ENCODE peak calls at places on chromosomes 6 and 20, in four cellular contexts. U is HepG2, O is K562, T is GM12878. S is an unnamed sample.

GRCh38 chr20:58145506-58146080 is 82.9 kb downstream of the ANKRD60 start:
- DNase-seq in U (no peak), T (no peak), O (no peak), S (no peak)

GRCh38 chr6:157272866-157273755 is 50.2 kb downstream of the TMEM242 start:
- DNase-seq in T (no peak), U (peak; percentile 48), O (peak; percentile 25), S (no peak)

GRCh38 chr6:107716688-107717089 is 107.4 kb downstream of the SCML4 start:
- DNase-seq in U (no peak), O (peak; percentile 57), T (peak; percentile 53), S (peak; percentile 24)

GRCh38 chr6:133512410-133513016 is 271.4 kb downstream of the EYA4 start:
- DNase-seq in T (no peak), O (peak; percentile 42), U (peak; percentile 46), S (peak; percentile 40)

GRCh38 chr6:14944593-14944992 is 301.3 kb upstream of the JARID2 start:
- DNase-seq in O (no peak), T (no peak), U (no peak), S (no peak)

GRCh38 chr6:41373919-41374617 is 38.7 kb downstream of the NCR2 start:
- DNase-seq in O (no peak), U (no peak), T (no peak), S (no peak)

GRCh38 chr20:36259177-36259835 is 23.0 kb downstream of the AAR2 start:
- DNase-seq in U (peak; percentile 32), O (no peak), T (no peak), S (no peak)

GRCh38 chr6:119979862-119980261 is 630.3 kb upstream of the MAN1A1 start:
- DNase-seq in T (no peak), O (peak; percentile 9), U (peak; percentile 16), S (no peak)

GRCh38 chr6:31144296-31144969 is 5.6 kb upstream of the PSORS1C2 start:
- DNase-seq in T (no peak), O (no peak), U (no peak), S (no peak)

GRCh38 chr20:25025091-25025861 is 32.7 kb downstream of the ACSS1 start:
- DNase-seq in O (no peak), U (no peak), T (no peak), S (no peak)

GRCh38 chr20:41138217-41138526 is 829 bp downstream of the PLCG1 start:
- DNase-seq in U (peak; percentile 39), O (no peak), T (no peak), S (no peak)

GRCh38 chr20:47847882-47848485 is 62.7 kb upstream of the SULF2 start:
- DNase-seq in O (no peak), T (no peak), U (no peak), S (no peak)

GRCh38 chr6:71124340-71124739 is 164.3 kb upstream of the OGFRL1 start:
- DNase-seq in U (no peak), T (no peak), O (no peak), S (no peak)

GRCh38 chr6:40695750-40696415 is 108.7 kb upstream of the LRFN2 start:
- DNase-seq in T (no peak), O (no peak), U (no peak), S (no peak)

GRCh38 chr6:124962617-124963415 is 579 bp downstream of the RNF217 start:
- DNase-seq in O (peak; percentile 63), U (no peak), T (no peak), S (peak; percentile 53)

GRCh38 chr20:60046011-60046413 is 87.8 kb downstream of the CDH26 start:
- DNase-seq in O (no peak), T (no peak), U (no peak), S (no peak)

GRCh38 chr20:56805313-56805712 is 176.2 kb downstream of the TFAP2C start:
- DNase-seq in O (no peak), T (no peak), U (no peak), S (no peak)

GRCh38 chr20:49501917-49502316 is 19.4 kb upstream of the KCNB1 start:
- DNase-seq in O (peak; percentile 37), U (peak; percentile 57), T (no peak), S (peak; percentile 30)

GRCh38 chr6:42047220-42047590 is 3.1 kb upstream of the TAF8 start:
- DNase-seq in U (no peak), O (no peak), T (no peak), S (no peak)

GRCh38 chr6:21357262-21357661 is 236.3 kb upstream of the SOX4 start:
- DNase-seq in U (no peak), T (no peak), O (peak; percentile 14), S (no peak)

GRCh38 chr20:50673146-50673830 is 18.1 kb downstream of the RIPOR3 start:
- DNase-seq in T (no peak), U (peak; percentile 62), O (peak; percentile 87), S (no peak)

GRCh38 chr6:91462236-91462635 is 875.4 kb upstream of the MAP3K7 start:
- DNase-seq in U (no peak), O (no peak), T (no peak), S (no peak)

GRCh38 chr6:118963003-118963402 is 28.0 kb upstream of the MCM9 start:
- DNase-seq in T (no peak), O (no peak), U (no peak), S (no peak)

GRCh38 chr6:116430860-116431259 is 30.3 kb upstream of the CALHM6 start:
- DNase-seq in O (peak; percentile 16), U (no peak), T (no peak), S (no peak)

DNA sequence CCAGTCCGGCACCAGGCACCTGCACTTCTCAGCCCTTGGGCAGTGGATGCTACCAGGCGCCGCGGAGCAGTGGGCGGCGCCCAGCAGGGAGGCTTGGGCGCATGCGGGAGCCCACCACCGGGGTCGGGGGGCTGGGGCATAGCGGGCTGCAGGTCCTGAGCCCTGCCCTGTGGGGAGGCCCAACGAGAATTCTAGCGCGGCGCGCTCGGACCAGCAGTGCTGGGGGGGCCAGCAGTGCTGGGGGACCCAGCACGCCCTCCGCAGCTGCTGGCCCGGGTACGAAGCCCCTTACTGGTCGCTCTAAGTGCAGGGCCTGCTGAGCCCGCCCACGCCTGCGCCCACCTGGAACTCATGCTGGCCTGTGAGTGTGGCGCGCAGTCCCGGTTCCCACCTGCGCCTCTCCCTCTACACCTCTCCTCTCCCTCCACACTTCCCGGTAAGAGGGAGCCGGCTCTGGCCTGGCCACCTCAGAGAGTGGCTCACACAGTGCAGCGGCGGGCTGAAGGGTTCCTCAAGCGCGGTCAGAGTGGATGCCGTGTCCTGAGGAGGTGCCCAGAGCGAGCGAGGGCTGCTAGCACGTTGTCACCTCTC is 28.5 kb upstream of the SERPINB1 start:
- DNase-seq in T (no peak), O (no peak), U (no peak), S (no peak)
- TF ChIP-seq FOXK2 in T (no peak), O (no peak), U (no peak), S (no peak)

GRCh38 chr6:139711714-139712585 is 337.5 kb upstream of the CITED2 start:
- DNase-seq in U (no peak), O (no peak), T (no peak), S (no peak)
- TF ChIP-seq TARDBP in U (no peak), O (no peak), T (no peak), S (no peak)

GRCh38 chr20:32474009-32474716 is 111.0 kb downstream of the NOL4L start:
- DNase-seq in U (peak; percentile 43), T (no peak), O (peak; percentile 44), S (no peak)
- TF ChIP-seq SP1 in U (no peak), T (no peak), O (no peak), S (no peak)

GRCh38 chr6:52307900-52308372 is 23.4 kb upstream of the MCM3 start:
- DNase-seq in O (no peak), T (no peak), U (no peak), S (no peak)
- TF ChIP-seq FOXK2 in O (no peak), T (no peak), U (no peak), S (no peak)

GRCh38 chr20:45061244-45061643 is 39.7 kb downstream of the KCNS1 start:
- DNase-seq in T (no peak), O (no peak), U (no peak), S (no peak)
- TF ChIP-seq TARDBP in T (no peak), O (no peak), U (no peak), S (no peak)

GRCh38 chr6:32803416-32803815 is 13.4 kb downstream of the HLA-DOB start:
- DNase-seq in U (no peak), T (no peak), O (no peak), S (no peak)
- TF ChIP-seq SP1 in U (no peak), T (no peak), O (no peak), S (no peak)

GRCh38 chr6:45786243-45786795 is 229.3 kb downstream of the CLIC5 start:
- DNase-seq in O (no peak), T (no peak), U (no peak), S (no peak)
- TF ChIP-seq FOXK2 in O (no peak), T (no peak), U (no peak), S (no peak)

GRCh38 chr20:16749573-16749972 is 1.4 kb downstream of the OTOR start:
- DNase-seq in O (peak; percentile 20), T (no peak), U (peak; percentile 23), S (peak; percentile 30)
- TF ChIP-seq TARDBP in O (no peak), T (no peak), U (no peak), S (no peak)

S was measured in HEK293T.